ENCODE peak calls at places on chromosomes 5 and 9, in four cellular contexts. I is C1 segment of cervical spinal cord; F is iris pigment epithelial cell; C is activated CD4-positive, alpha-beta T cell treated with anti-CD3 and anti-CD28 coated beads, Interleukin-2, amount 50 U/mL, for 1 hour. M is an unnamed sample.

GRCh38 chr9:33329117-33329563 is 38.8 kb downstream of the NFX1 start:
- DNase-seq in I (no peak), F (peak), C (no peak), M (peak)

GRCh38 chr5:181223041-181223728 is at the start of gene TRIM41:
- DNase-seq in I (no peak), F (peak), C (peak), M (peak)

GRCh38 chr5:104237574-104237973 is 675.0 kb upstream of the NUDT12 start:
- DNase-seq in I (no peak), F (no peak), C (no peak), M (no peak)

GRCh38 chr9:105693435-105694275 is 686 bp upstream of the TMEM38B start:
- DNase-seq in I (no peak), F (peak), C (no peak), M (no peak)

GRCh38 chr5:56426658-56427057 is 193.5 kb upstream of the ANKRD55 start:
- DNase-seq in I (no peak), F (no peak), C (no peak), M (no peak)

GRCh38 chr5:156147251-156147947 is 179.6 kb upstream of the SGCD start:
- DNase-seq in I (no peak), F (peak), C (no peak), M (peak)

GRCh38 chr5:160133071-160133917 is 14.0 kb upstream of the PWWP2A start:
- DNase-seq in I (peak), F (peak), C (no peak), M (peak)

GRCh38 chr5:15620501-15620900 is 120.5 kb downstream of the FBXL7 start:
- DNase-seq in I (no peak), F (peak), C (no peak), M (peak)

GRCh38 chr9:130283514-130284248 is 18.1 kb downstream of the HMCN2 start:
- DNase-seq in I (no peak), F (no peak), C (no peak), M (no peak)

GRCh38 chr5:137735531-137736284 is at the start of gene KLHL3:
- DNase-seq in I (peak), F (peak), C (peak), M (peak)

GRCh38 chr5:89864941-89865340 is 544.6 kb downstream of the CETN3 start:
- DNase-seq in I (no peak), F (no peak), C (no peak), M (no peak)

GRCh38 chr9:133264235-133264764 is 10.7 kb downstream of the ABO start:
- DNase-seq in I (no peak), F (no peak), C (no peak), M (no peak)

GRCh38 chr9:133734600-133735414 is 3.3 kb downstream of the SARDH start:
- DNase-seq in I (no peak), F (no peak), C (no peak), M (no peak)

GRCh38 chr5:17374973-17375844 is 122.8 kb upstream of the TAF11L2 start:
- DNase-seq in I (no peak), F (peak), C (no peak), M (peak)

GRCh38 chr5:59609501-59610265 is 283.8 kb downstream of the PDE4D start:
- DNase-seq in I (no peak), F (no peak), C (no peak), M (no peak)

GRCh38 chr9:73199886-73200285 is 48.2 kb downstream of the ANXA1 start:
- DNase-seq in I (no peak), F (no peak), C (no peak), M (peak)

GRCh38 chr5:173969167-173970049 is 19.6 kb upstream of the C5orf47 start:
- DNase-seq in I (no peak), F (peak), C (no peak), M (peak)

GRCh38 chr9:105725370-105725769 is 31.0 kb downstream of the TMEM38B start:
- DNase-seq in I (no peak), F (no peak), C (no peak), M (no peak)

GRCh38 chr9:83061036-83061435 is 1.9 kb downstream of the RASEF start:
- DNase-seq in I (no peak), F (no peak), C (no peak), M (no peak)

GRCh38 chr5:147234825-147235635 is at the start of gene STK32A:
- DNase-seq in I (peak), F (peak), C (no peak), M (peak)

GRCh38 chr5:107263387-107264003 is 407.2 kb downstream of the EFNA5 start:
- DNase-seq in I (no peak), F (peak), C (no peak), M (no peak)

GRCh38 chr9:19229725-19230355 is 653 bp upstream of the DENND4C start:
- DNase-seq in I (peak), F (no peak), C (peak), M (peak)

GRCh38 chr9:87850405-87850804 is 32.3 kb upstream of the SPATA31E1 start:
- DNase-seq in I (no peak), F (peak), C (no peak), M (peak)

GRCh38 chr9:86639899-86640379 is 285.7 kb upstream of the TUT7 start:
- DNase-seq in I (no peak), F (no peak), C (no peak), M (no peak)

GRCh38 chr5:124581866-124582650 is 164.4 kb downstream of the ZNF608 start:
- DNase-seq in I (no peak), F (no peak), C (no peak), M (no peak)

GRCh38 chr5:136399512-136399911 is 34.2 kb upstream of the TRPC7 start:
- DNase-seq in I (no peak), F (no peak), C (no peak), M (no peak)

GRCh38 chr9:130837002-130837511 is 2.0 kb downstream of the ABL1 start:
- DNase-seq in I (no peak), F (no peak), C (no peak), M (peak)

GRCh38 chr5:131068893-131069643 is 96.0 kb downstream of the HINT1 start:
- DNase-seq in I (peak), F (no peak), C (peak), M (peak)